ENCODE peak calls at places on chromosomes 12 and 14, in eight cellular contexts. One of them, this sample, is unnamed.

GRCh38 chr12:108801736-108802665 is 55.4 kb downstream of the SSH1 start:
- DNase-seq in NCI-H774: no peak
- DNase-seq in HCT116: no peak
- DNase-seq in NCI-H2081: no peak
- DNase-seq in mucosa of descending colon: no peak
- DNase-seq in stimulated activated CD8-positive, alpha-beta memory T cell treated with anti-CD3 and anti-CD28 coated beads, Interleukin-4, amount 100 ng/mL, for 24 hours: no peak
- DNase-seq in MM.1S: no peak
- DNase-seq in hypothalamus: no peak
- DNase-seq in this sample: peak

GRCh38 chr12:29396774-29397173 is 15.8 kb upstream of the ERGIC2 start:
- DNase-seq in NCI-H774: no peak
- DNase-seq in HCT116: no peak
- DNase-seq in NCI-H2081: no peak
- DNase-seq in mucosa of descending colon: no peak
- DNase-seq in stimulated activated CD8-positive, alpha-beta memory T cell treated with anti-CD3 and anti-CD28 coated beads, Interleukin-4, amount 100 ng/mL, for 24 hours: no peak
- DNase-seq in MM.1S: no peak
- DNase-seq in hypothalamus: no peak
- DNase-seq in this sample: no peak

GRCh38 chr12:84756961-84757360 is 155.6 kb downstream of the SLC6A15 start:
- DNase-seq in NCI-H774: no peak
- DNase-seq in HCT116: no peak
- DNase-seq in NCI-H2081: no peak
- DNase-seq in mucosa of descending colon: no peak
- DNase-seq in stimulated activated CD8-positive, alpha-beta memory T cell treated with anti-CD3 and anti-CD28 coated beads, Interleukin-4, amount 100 ng/mL, for 24 hours: no peak
- DNase-seq in MM.1S: no peak
- DNase-seq in hypothalamus: no peak
- DNase-seq in this sample: no peak

GRCh38 chr14:74863274-74863673 is 12.7 kb downstream of the PROX2 start:
- DNase-seq in NCI-H774: no peak
- DNase-seq in HCT116: no peak
- DNase-seq in NCI-H2081: no peak
- DNase-seq in mucosa of descending colon: no peak
- DNase-seq in stimulated activated CD8-positive, alpha-beta memory T cell treated with anti-CD3 and anti-CD28 coated beads, Interleukin-4, amount 100 ng/mL, for 24 hours: no peak
- DNase-seq in MM.1S: no peak
- DNase-seq in hypothalamus: peak
- DNase-seq in this sample: no peak

GRCh38 chr12:42921741-42922511 is 332.4 kb upstream of the PRICKLE1 start:
- DNase-seq in NCI-H774: no peak
- DNase-seq in HCT116: no peak
- DNase-seq in NCI-H2081: no peak
- DNase-seq in mucosa of descending colon: no peak
- DNase-seq in stimulated activated CD8-positive, alpha-beta memory T cell treated with anti-CD3 and anti-CD28 coated beads, Interleukin-4, amount 100 ng/mL, for 24 hours: no peak
- DNase-seq in MM.1S: no peak
- DNase-seq in hypothalamus: no peak
- DNase-seq in this sample: no peak

GRCh38 chr12:75705749-75706719 is 194.6 kb upstream of the KRR1 start:
- DNase-seq in NCI-H774: no peak
- DNase-seq in HCT116: peak
- DNase-seq in NCI-H2081: no peak
- DNase-seq in mucosa of descending colon: peak
- DNase-seq in stimulated activated CD8-positive, alpha-beta memory T cell treated with anti-CD3 and anti-CD28 coated beads, Interleukin-4, amount 100 ng/mL, for 24 hours: no peak
- DNase-seq in MM.1S: no peak
- DNase-seq in hypothalamus: no peak
- DNase-seq in this sample: no peak

GRCh38 chr14:102873546-102874061 is 48.9 kb upstream of the AMN start:
- DNase-seq in NCI-H774: no peak
- DNase-seq in HCT116: no peak
- DNase-seq in NCI-H2081: no peak
- DNase-seq in mucosa of descending colon: peak
- DNase-seq in stimulated activated CD8-positive, alpha-beta memory T cell treated with anti-CD3 and anti-CD28 coated beads, Interleukin-4, amount 100 ng/mL, for 24 hours: no peak
- DNase-seq in MM.1S: no peak
- DNase-seq in hypothalamus: no peak
- DNase-seq in this sample: no peak

GRCh38 chr12:108839011-108839889 is 18.1 kb downstream of the SSH1 start:
- DNase-seq in NCI-H774: no peak
- DNase-seq in HCT116: no peak
- DNase-seq in NCI-H2081: no peak
- DNase-seq in mucosa of descending colon: no peak
- DNase-seq in stimulated activated CD8-positive, alpha-beta memory T cell treated with anti-CD3 and anti-CD28 coated beads, Interleukin-4, amount 100 ng/mL, for 24 hours: no peak
- DNase-seq in MM.1S: no peak
- DNase-seq in hypothalamus: no peak
- DNase-seq in this sample: no peak

GRCh38 chr12:63895841-63896240 is 51.3 kb downstream of the SRGAP1 start:
- DNase-seq in NCI-H774: no peak
- DNase-seq in HCT116: no peak
- DNase-seq in NCI-H2081: no peak
- DNase-seq in mucosa of descending colon: no peak
- DNase-seq in stimulated activated CD8-positive, alpha-beta memory T cell treated with anti-CD3 and anti-CD28 coated beads, Interleukin-4, amount 100 ng/mL, for 24 hours: no peak
- DNase-seq in MM.1S: no peak
- DNase-seq in hypothalamus: no peak
- DNase-seq in this sample: no peak

GRCh38 chr12:103806807-103807206 is 34.2 kb downstream of the NT5DC3 start:
- DNase-seq in NCI-H774: no peak
- DNase-seq in HCT116: no peak
- DNase-seq in NCI-H2081: no peak
- DNase-seq in mucosa of descending colon: no peak
- DNase-seq in stimulated activated CD8-positive, alpha-beta memory T cell treated with anti-CD3 and anti-CD28 coated beads, Interleukin-4, amount 100 ng/mL, for 24 hours: no peak
- DNase-seq in MM.1S: no peak
- DNase-seq in hypothalamus: no peak
- DNase-seq in this sample: no peak

GRCh38 chr14:61766136-61766535 is 3.9 kb downstream of the SNAPC1 start:
- DNase-seq in NCI-H774: no peak
- DNase-seq in HCT116: no peak
- DNase-seq in NCI-H2081: no peak
- DNase-seq in mucosa of descending colon: no peak
- DNase-seq in stimulated activated CD8-positive, alpha-beta memory T cell treated with anti-CD3 and anti-CD28 coated beads, Interleukin-4, amount 100 ng/mL, for 24 hours: no peak
- DNase-seq in MM.1S: no peak
- DNase-seq in hypothalamus: no peak
- DNase-seq in this sample: no peak

GRCh38 chr12:119202121-119202527 is 23.4 kb downstream of the HSPB8 start:
- DNase-seq in NCI-H774: peak
- DNase-seq in HCT116: no peak
- DNase-seq in NCI-H2081: no peak
- DNase-seq in mucosa of descending colon: no peak
- DNase-seq in stimulated activated CD8-positive, alpha-beta memory T cell treated with anti-CD3 and anti-CD28 coated beads, Interleukin-4, amount 100 ng/mL, for 24 hours: no peak
- DNase-seq in MM.1S: no peak
- DNase-seq in hypothalamus: no peak
- DNase-seq in this sample: no peak

GRCh38 chr14:83147006-83147405 is 1613.4 kb upstream of the SEL1L start:
- DNase-seq in NCI-H774: no peak
- DNase-seq in HCT116: no peak
- DNase-seq in NCI-H2081: no peak
- DNase-seq in mucosa of descending colon: no peak
- DNase-seq in stimulated activated CD8-positive, alpha-beta memory T cell treated with anti-CD3 and anti-CD28 coated beads, Interleukin-4, amount 100 ng/mL, for 24 hours: no peak
- DNase-seq in MM.1S: no peak
- DNase-seq in hypothalamus: no peak
- DNase-seq in this sample: no peak

GRCh38 chr12:29429999-29430698 is 49.2 kb upstream of the ERGIC2 start:
- DNase-seq in NCI-H774: no peak
- DNase-seq in HCT116: no peak
- DNase-seq in NCI-H2081: no peak
- DNase-seq in mucosa of descending colon: no peak
- DNase-seq in stimulated activated CD8-positive, alpha-beta memory T cell treated with anti-CD3 and anti-CD28 coated beads, Interleukin-4, amount 100 ng/mL, for 24 hours: no peak
- DNase-seq in MM.1S: no peak
- DNase-seq in hypothalamus: no peak
- DNase-seq in this sample: no peak

GRCh38 chr14:32693114-32693513 is 245.6 kb upstream of the NPAS3 start:
- DNase-seq in NCI-H774: no peak
- DNase-seq in HCT116: no peak
- DNase-seq in NCI-H2081: no peak
- DNase-seq in mucosa of descending colon: peak
- DNase-seq in stimulated activated CD8-positive, alpha-beta memory T cell treated with anti-CD3 and anti-CD28 coated beads, Interleukin-4, amount 100 ng/mL, for 24 hours: no peak
- DNase-seq in MM.1S: peak
- DNase-seq in hypothalamus: no peak
- DNase-seq in this sample: no peak

GRCh38 chr12:22653075-22653474 is 28.1 kb downstream of the ETNK1 start:
- DNase-seq in NCI-H774: no peak
- DNase-seq in HCT116: no peak
- DNase-seq in NCI-H2081: no peak
- DNase-seq in mucosa of descending colon: no peak
- DNase-seq in stimulated activated CD8-positive, alpha-beta memory T cell treated with anti-CD3 and anti-CD28 coated beads, Interleukin-4, amount 100 ng/mL, for 24 hours: no peak
- DNase-seq in MM.1S: no peak
- DNase-seq in hypothalamus: no peak
- DNase-seq in this sample: no peak